ENCODE peak calls at places on chromosomes 11 and 22, in seven cellular contexts. G, D, C, X, J, P and Q are unnamed samples.

GRCh38 chr22:23752090-23752691 is 1.3 kb upstream of the ZNF70 start:
- DNase-seq in G (no peak), D (no peak), C (no peak), X (no peak), J (no peak), P (no peak), Q (no peak)

GRCh38 chr22:41780714-41781507 is 19.6 kb upstream of the CCDC134 start:
- DNase-seq in G (no peak), D (peak), C (peak), X (peak), J (peak), P (peak), Q (peak)

GRCh38 chr22:45552580-45553332 is 50.1 kb downstream of the FBLN1 start:
- DNase-seq in G (peak), D (peak), C (no peak), X (peak), J (peak), P (peak), Q (no peak)

GRCh38 chr22:20432244-20432686 is 5.4 kb downstream of the SCARF2 start:
- DNase-seq in G (no peak), D (no peak), C (no peak), X (no peak), J (no peak), P (no peak), Q (peak)

GRCh38 chr11:14361951-14362350 is 3.0 kb upstream of the RRAS2 start:
- DNase-seq in G (no peak), D (no peak), C (no peak), X (no peak), J (no peak), P (no peak), Q (no peak)

GRCh38 chr11:73320786-73321325 is 12.8 kb downstream of the ARHGEF17 start:
- DNase-seq in G (no peak), D (peak), C (no peak), X (peak), J (no peak), P (peak), Q (no peak)

GRCh38 chr11:907668-908067 is 2.9 kb downstream of the CHID1 start:
- DNase-seq in G (no peak), D (no peak), C (no peak), X (no peak), J (no peak), P (no peak), Q (no peak)

GRCh38 chr11:72932132-72932570 is 117.9 kb downstream of the ATG16L2 start:
- DNase-seq in G (no peak), D (peak), C (no peak), X (peak), J (no peak), P (peak), Q (no peak)

GRCh38 chr11:10519630-10520029 is 21.4 kb downstream of the RNF141 start:
- DNase-seq in G (no peak), D (no peak), C (no peak), X (no peak), J (no peak), P (no peak), Q (no peak)

GRCh38 chr22:32375678-32376450 is 18.2 kb downstream of the RFPL3 start:
- DNase-seq in G (no peak), D (no peak), C (no peak), X (no peak), J (no peak), P (no peak), Q (no peak)

GRCh38 chr11:17008099-17008498 is 6.1 kb downstream of the PLEKHA7 start:
- DNase-seq in G (no peak), D (no peak), C (no peak), X (no peak), J (no peak), P (no peak), Q (peak)

GRCh38 chr11:35014352-35014751 is 97.9 kb downstream of the PDHX start:
- DNase-seq in G (peak), D (peak), C (no peak), X (peak), J (no peak), P (peak), Q (no peak)

GRCh38 chr11:134270250-134270714 is 5.9 kb upstream of the GLB1L3 start:
- DNase-seq in G (no peak), D (peak), C (no peak), X (peak), J (no peak), P (no peak), Q (no peak)

GRCh38 chr22:23779083-23779482 is 6.4 kb downstream of the MMP11 start:
- DNase-seq in G (no peak), D (no peak), C (no peak), X (no peak), J (no peak), P (no peak), Q (no peak)

GRCh38 chr22:45584121-45584570 is 81.5 kb downstream of the FBLN1 start:
- DNase-seq in G (no peak), D (peak), C (no peak), X (no peak), J (no peak), P (peak), Q (no peak)

GRCh38 chr11:72745925-72746550 is 6.2 kb downstream of the ARAP1 start:
- DNase-seq in G (no peak), D (peak), C (no peak), X (no peak), J (no peak), P (no peak), Q (no peak)

GRCh38 chr22:23815781-23816551 is 22.8 kb downstream of the DERL3 start:
- DNase-seq in G (no peak), D (peak), C (no peak), X (no peak), J (peak), P (peak), Q (no peak)